ENCODE peak calls at places on chromosomes 1 and 21, in four cellular contexts. F is GM23338, L is cardiac muscle cell, P is body of pancreas. V is an unnamed sample.

GRCh38 chr21:41133896-41134522 is 34.0 kb upstream of the BACE2 start:
- DNase-seq in P (no peak), L (peak; percentile 60), F (peak; percentile 62), V (peak; percentile 38)

GRCh38 chr1:152167835-152168534 is 9.0 kb upstream of the RPTN start:
- DNase-seq in F (no peak), P (no peak), L (peak; percentile 90), V (no peak)

GRCh38 chr21:45317401-45318145 is 29.9 kb upstream of the POFUT2 start:
- DNase-seq in F (no peak), P (no peak), L (peak; percentile 51), V (no peak)

GRCh38 chr1:37394574-37395464 is 79.6 kb upstream of the ZC3H12A start:
- DNase-seq in L (no peak), P (no peak), F (peak; percentile 89), V (peak; percentile 89)

GRCh38 chr1:116373451-116374339 is 651 bp downstream of the ATP1A1 start:
- DNase-seq in F (peak; percentile 72), P (peak; percentile 73), L (peak; percentile 56), V (peak; percentile 50)

GRCh38 chr1:185453496-185454192 is 136.6 kb upstream of the IVNS1ABP start:
- DNase-seq in P (no peak), F (no peak), L (peak; percentile 5), V (no peak)

GRCh38 chr21:32048353-32048752 is 175.5 kb downstream of the HUNK start:
- DNase-seq in L (no peak), F (peak; percentile 18), P (no peak), V (no peak)

GRCh38 chr1:67004176-67004575 is 49.8 kb downstream of the SLC35D1 start:
- DNase-seq in F (no peak), L (no peak), P (no peak), V (no peak)

GRCh38 chr1:161307230-161307768 is 2.5 kb downstream of the MPZ start:
- DNase-seq in F (no peak), L (peak; percentile 42), P (no peak), V (no peak)

GRCh38 chr1:183607322-183607980 is 17.2 kb upstream of the NCF2 start:
- DNase-seq in F (no peak), L (no peak), P (no peak), V (no peak)

GRCh38 chr21:42227909-42228708 is 9.2 kb downstream of the ABCG1 start:
- DNase-seq in L (peak; percentile 91), F (peak; percentile 71), P (peak; percentile 65), V (peak; percentile 45)

GRCh38 chr1:199629624-199630023 is 397.9 kb upstream of the NR5A2 start:
- DNase-seq in L (no peak), F (no peak), P (no peak), V (no peak)

GRCh38 chr1:83819436-83819835 is 179.5 kb downstream of the TTLL7 start:
- DNase-seq in P (no peak), F (no peak), L (no peak), V (no peak)

GRCh38 chr1:244011251-244011650 is 39.8 kb upstream of the ZBTB18 start:
- DNase-seq in F (peak; percentile 17), P (no peak), L (peak; percentile 12), V (no peak)

GRCh38 chr1:162502077-162502476 is 4.5 kb downstream of the UHMK1 start:
- DNase-seq in F (no peak), P (no peak), L (no peak), V (no peak)

GRCh38 chr1:55179177-55179835 is 35.9 kb downstream of the USP24 start:
- DNase-seq in L (no peak), F (no peak), P (no peak), V (no peak)

GRCh38 chr1:180482425-180483275 is 19.7 kb downstream of the ACBD6 start:
- DNase-seq in F (peak; percentile 85), P (no peak), L (peak; percentile 67), V (no peak)

GRCh38 chr1:109625601-109626560 is 6.2 kb downstream of the AMPD2 start:
- DNase-seq in P (no peak), L (no peak), F (no peak), V (no peak)

GRCh38 chr1:84944767-84945486 is 51.9 kb upstream of the LPAR3 start:
- DNase-seq in P (peak; percentile 77), F (peak; percentile 94), L (peak; percentile 96), V (peak; percentile 68)

GRCh38 chr1:201896951-201897391 is 8.3 kb downstream of the SHISA4 start:
- DNase-seq in F (no peak), L (peak; percentile 29), P (no peak), V (peak; percentile 81)

GRCh38 chr1:11025618-11026017 is 13.2 kb downstream of the TARDBP start:
- DNase-seq in L (no peak), F (no peak), P (no peak), V (no peak)

GRCh38 chr1:208431721-208432120 is 187.5 kb upstream of the PLXNA2 start:
- DNase-seq in P (no peak), L (no peak), F (no peak), V (no peak)

GRCh38 chr1:202107321-202107761 is 15.4 kb upstream of the GPR37L1 start:
- DNase-seq in L (no peak), P (peak; percentile 97), F (no peak), V (no peak)

GRCh38 chr1:195790514-195791168 is 817.6 kb downstream of the KCNT2 start:
- DNase-seq in F (no peak), L (no peak), P (no peak), V (no peak)

GRCh38 chr1:228514421-228514820 is 27.2 kb downstream of the RNF187 start:
- DNase-seq in P (no peak), L (no peak), F (no peak), V (no peak)

GRCh38 chr1:228517655-228518054 is 30.5 kb downstream of the RNF187 start:
- DNase-seq in F (no peak), L (no peak), P (no peak), V (no peak)

GRCh38 chr1:228513244-228513900 is 26.2 kb downstream of the RNF187 start:
- DNase-seq in P (no peak), F (no peak), L (no peak), V (no peak)

GRCh38 chr1:228512852-228513243 is 25.7 kb downstream of the RNF187 start:
- DNase-seq in F (no peak), L (no peak), P (no peak), V (no peak)

GRCh38 chr1:228515200-228515834 is 28.1 kb downstream of the RNF187 start:
- DNase-seq in L (peak; percentile 72), P (no peak), F (peak; percentile 73), V (no peak)
- TF ChIP-seq CTCF in L (peak; percentile 71), P (peak; percentile 69), F (peak; percentile 82), V (peak; percentile 39)

DNA sequence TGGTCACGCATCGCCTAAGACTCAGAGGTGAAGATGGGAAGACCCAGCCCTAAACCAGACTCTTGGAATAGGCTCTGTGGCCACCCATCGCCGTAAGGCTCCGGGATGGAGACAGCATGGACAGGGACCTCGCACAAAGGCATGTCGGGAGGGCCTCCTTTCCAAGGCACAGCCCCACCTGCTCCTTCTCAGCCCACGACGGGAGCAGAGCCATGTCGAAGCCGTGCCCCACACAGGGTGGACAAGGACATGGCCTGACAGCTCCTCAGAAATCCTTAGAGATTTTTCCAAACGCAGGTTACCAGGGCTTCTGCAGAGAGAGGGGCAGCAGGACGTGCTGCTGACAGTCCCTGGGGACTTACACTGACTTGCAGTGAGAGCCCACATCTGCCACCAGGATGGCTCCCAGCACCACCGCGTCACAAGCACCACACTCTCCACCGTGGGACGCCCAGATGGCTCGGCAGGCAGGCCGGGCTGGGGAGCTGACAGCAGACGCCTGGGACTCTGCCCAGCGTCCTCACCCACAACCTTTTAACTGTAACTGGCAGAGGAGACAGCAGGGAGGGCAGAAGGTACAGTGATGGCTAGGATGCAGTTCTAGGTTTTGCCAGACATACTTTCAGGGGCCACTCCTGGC is 12.0 kb downstream of the SSU72 start:
- DNase-seq in L (no peak), F (no peak), P (no peak), V (no peak)
- H3K27ac ChIP-seq in L (no peak overlapping the region), F (no peak overlapping the region), P (no peak overlapping the region), V (no peak overlapping the region)

DNA sequence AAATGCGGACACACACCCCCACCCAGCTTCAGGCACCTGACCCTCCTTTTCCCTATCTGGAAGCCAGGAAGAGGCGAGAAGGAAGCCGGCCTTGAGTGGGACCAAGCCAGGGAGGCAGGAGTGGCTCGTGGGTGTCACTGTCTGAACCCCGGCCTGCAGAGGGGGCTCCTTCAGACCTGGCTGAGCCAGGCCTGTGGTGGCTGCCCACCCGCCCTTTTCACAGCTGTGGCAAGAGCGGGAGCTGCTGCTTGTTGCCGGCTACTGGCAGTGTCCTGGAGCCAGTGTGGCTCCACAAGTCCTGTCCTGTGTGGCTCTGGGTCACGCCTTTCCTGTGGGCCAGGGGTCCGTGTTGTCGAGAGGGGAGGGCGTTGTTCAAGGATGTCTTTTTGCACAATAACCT is 1.2 kb downstream of the PFKL start:
- DNase-seq in P (no peak), L (no peak), F (no peak), V (no peak)
- TF ChIP-seq CTCF in P (no peak), L (no peak), F (peak; percentile 16), V (peak; percentile 0)

DNA sequence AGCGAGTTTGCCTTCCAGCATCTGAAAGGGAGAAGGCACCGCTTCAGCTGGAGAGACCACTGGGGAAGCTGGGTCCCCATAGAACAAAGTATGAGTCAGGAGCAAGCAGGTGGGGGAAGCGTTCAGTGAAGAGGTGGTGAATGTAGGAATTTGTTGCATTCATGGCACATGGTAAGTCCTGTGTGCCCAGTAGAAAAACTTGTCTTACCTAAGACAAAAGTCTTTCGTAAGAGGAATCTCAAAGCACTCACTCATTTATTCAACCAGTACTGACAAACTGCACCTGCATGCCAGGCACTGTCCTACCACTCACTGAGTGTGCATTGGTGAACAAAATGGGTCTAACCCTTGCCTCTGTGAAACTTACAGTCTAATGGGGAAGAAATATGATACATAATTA is 9.2 kb upstream of the ERRFI1 start:
- DNase-seq in L (no peak), F (no peak), P (no peak), V (no peak)
- H3K27ac ChIP-seq in L (no peak overlapping the region), F (no peak overlapping the region), P (no peak overlapping the region), V (no peak overlapping the region)

DNA sequence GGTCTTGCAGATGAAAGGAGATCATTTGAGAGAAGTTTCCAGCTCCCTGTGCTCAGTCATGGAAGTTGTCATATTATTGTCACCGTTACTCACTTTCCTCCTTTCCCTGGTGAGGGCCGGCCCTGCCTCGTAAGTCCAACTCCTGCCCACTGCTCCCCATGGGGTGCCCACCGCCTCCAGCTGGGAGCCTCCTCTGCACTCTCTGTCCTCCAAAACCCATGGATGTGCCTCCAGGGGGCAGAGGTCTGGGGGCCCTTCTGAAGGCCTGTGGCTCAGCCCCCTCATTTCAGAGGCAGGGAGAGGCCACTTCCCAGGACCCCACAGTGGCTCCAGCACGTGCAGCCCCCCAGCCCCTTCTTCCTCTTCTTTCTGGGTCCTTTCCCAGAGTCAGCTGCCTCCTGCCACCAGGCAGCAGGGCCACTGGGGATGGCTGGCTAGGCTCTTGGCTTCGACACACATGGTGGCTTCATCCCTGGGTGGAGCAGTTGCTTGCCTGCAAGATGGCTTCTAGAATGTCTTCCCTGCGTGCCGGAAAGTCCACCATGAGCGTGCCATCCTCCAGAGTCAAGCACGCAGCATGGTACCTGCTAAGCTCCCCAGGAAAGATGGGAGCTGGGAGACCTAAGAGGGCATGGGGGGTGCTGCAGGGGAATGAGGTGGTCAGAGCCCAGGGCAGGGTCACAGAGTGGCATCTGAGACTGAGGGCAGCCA is 98.0 kb upstream of the RUNX3 start:
- DNase-seq in L (no peak), P (no peak), F (no peak), V (no peak)
- TF ChIP-seq CTCF in L (no peak), P (no peak), F (no peak), V (no peak)

GRCh38 chr1:64514197-64514765 is 44.4 kb downstream of the CACHD1 start:
- DNase-seq in L (peak; percentile 89), F (no peak), P (no peak), V (no peak)
- H3K27ac ChIP-seq in L (peak overlapping the region; percentile 25), F (no peak overlapping the region), P (peak overlapping the region; percentile 40), V (peak overlapping the region; percentile 11)